ENCODE peak calls at places on chromosomes 7 and 10, in nine cellular contexts. B is A549, T is thyroid gland, R is prostate gland, O is sigmoid colon, U is GM12892, Y is endothelial cell of umbilical vein, G is uterus, K is NB4. Q is an unnamed sample.

GRCh38 chr10:121947931-121948330 is 20.1 kb upstream of the ATE1 start:
- DNase-seq in B (peak; percentile 59), T (no peak), R (no peak), O (no peak), U (no peak), Y (no peak), G (no peak), K (no peak), Q (no peak)

GRCh38 chr7:66964391-66964790 is 31.0 kb downstream of the SBDS start:
- DNase-seq in B (peak; percentile 20), T (no peak), R (no peak), O (no peak), U (no peak), Y (no peak), G (no peak), K (no peak), Q (no peak)

GRCh38 chr10:103797857-103798256 is 57.5 kb downstream of the SH3PXD2A start:
- DNase-seq in B (no peak), T (no peak), R (no peak), O (no peak), U (no peak), Y (no peak), G (no peak), K (no peak), Q (no peak)

GRCh38 chr7:3780525-3780924 is 479.5 kb downstream of the SDK1 start:
- DNase-seq in B (no peak), T (no peak), R (no peak), O (no peak), U (no peak), Y (no peak), G (no peak), K (no peak), Q (no peak)

GRCh38 chr7:48337012-48337621 is 165.9 kb downstream of the ABCA13 start:
- DNase-seq in B (peak; percentile 37), T (no peak), R (no peak), O (no peak), U (no peak), Y (peak; percentile 6), G (no peak), K (peak; percentile 60), Q (no peak)

GRCh38 chr10:124093076-124093773 is at the start of gene CHST15:
- DNase-seq in B (peak; percentile 75), T (peak; percentile 78), R (peak; percentile 50), O (peak; percentile 89), U (no peak), Y (peak; percentile 63), G (peak; percentile 39), K (no peak), Q (peak; percentile 54)

GRCh38 chr7:4715385-4715770 is 33.3 kb downstream of the FOXK1 start:
- DNase-seq in B (peak; percentile 39), T (peak; percentile 46), R (peak; percentile 82), O (peak; percentile 84), U (no peak), Y (no peak), G (peak; percentile 61), K (peak; percentile 99), Q (no peak)

GRCh38 chr7:326273-326672 is 36.3 kb downstream of the FOXL3 start:
- DNase-seq in B (no peak), T (no peak), R (no peak), O (peak; percentile 40), U (no peak), Y (no peak), G (no peak), K (no peak), Q (peak; percentile 19)

GRCh38 chr7:105742787-105743186 is 133.6 kb downstream of the ATXN7L1 start:
- DNase-seq in B (no peak), T (no peak), R (no peak), O (no peak), U (no peak), Y (no peak), G (no peak), K (peak; percentile 50), Q (no peak)

GRCh38 chr10:125531470-125531869 is 151.5 kb downstream of the TEX36 start:
- DNase-seq in B (no peak), T (no peak), R (no peak), O (no peak), U (no peak), Y (no peak), G (no peak), K (no peak), Q (no peak)

GRCh38 chr10:93080350-93081046 is 6.8 kb downstream of the CYP26A1 start:
- DNase-seq in B (peak; percentile 66), T (peak; percentile 47), R (no peak), O (no peak), U (peak; percentile 70), Y (no peak), G (no peak), K (peak; percentile 60), Q (peak; percentile 50)

GRCh38 chr10:94000638-94001420 is 7.1 kb downstream of the PLCE1 start:
- DNase-seq in B (no peak), T (no peak), R (no peak), O (no peak), U (no peak), Y (no peak), G (no peak), K (no peak), Q (no peak)

GRCh38 chr7:46432666-46433065 is 511.6 kb upstream of the IGFBP3 start:
- DNase-seq in B (peak; percentile 87), T (no peak), R (no peak), O (no peak), U (no peak), Y (no peak), G (no peak), K (no peak), Q (no peak)

GRCh38 chr7:67267914-67268313 is 271.3 kb downstream of the TYW1 start:
- DNase-seq in B (no peak), T (no peak), R (no peak), O (no peak), U (no peak), Y (no peak), G (no peak), K (no peak), Q (no peak)

GRCh38 chr10:113945075-113945686 is 90.7 kb downstream of the NHLRC2 start:
- DNase-seq in B (peak; percentile 69), T (no peak), R (no peak), O (no peak), U (no peak), Y (peak; percentile 46), G (no peak), K (no peak), Q (peak; percentile 57)

GRCh38 chr7:114997487-114998404 is 75.9 kb downstream of the MDFIC start:
- DNase-seq in B (no peak), T (no peak), R (no peak), O (no peak), U (no peak), Y (no peak), G (no peak), K (no peak), Q (no peak)

GRCh38 chr10:80460399-80461207 is 6.5 kb downstream of the TSPAN14 start:
- DNase-seq in B (no peak), T (peak; percentile 97), R (peak; percentile 98), O (peak; percentile 81), U (no peak), Y (peak; percentile 34), G (no peak), K (peak; percentile 56), Q (peak; percentile 96)
- TF ChIP-seq POLR2A in B (no peak), T (peak; percentile 88), R (peak; percentile 69), O (peak; percentile 36), U (no peak), Y (no peak), G (no peak), K (no peak), Q (no peak)

DNA sequence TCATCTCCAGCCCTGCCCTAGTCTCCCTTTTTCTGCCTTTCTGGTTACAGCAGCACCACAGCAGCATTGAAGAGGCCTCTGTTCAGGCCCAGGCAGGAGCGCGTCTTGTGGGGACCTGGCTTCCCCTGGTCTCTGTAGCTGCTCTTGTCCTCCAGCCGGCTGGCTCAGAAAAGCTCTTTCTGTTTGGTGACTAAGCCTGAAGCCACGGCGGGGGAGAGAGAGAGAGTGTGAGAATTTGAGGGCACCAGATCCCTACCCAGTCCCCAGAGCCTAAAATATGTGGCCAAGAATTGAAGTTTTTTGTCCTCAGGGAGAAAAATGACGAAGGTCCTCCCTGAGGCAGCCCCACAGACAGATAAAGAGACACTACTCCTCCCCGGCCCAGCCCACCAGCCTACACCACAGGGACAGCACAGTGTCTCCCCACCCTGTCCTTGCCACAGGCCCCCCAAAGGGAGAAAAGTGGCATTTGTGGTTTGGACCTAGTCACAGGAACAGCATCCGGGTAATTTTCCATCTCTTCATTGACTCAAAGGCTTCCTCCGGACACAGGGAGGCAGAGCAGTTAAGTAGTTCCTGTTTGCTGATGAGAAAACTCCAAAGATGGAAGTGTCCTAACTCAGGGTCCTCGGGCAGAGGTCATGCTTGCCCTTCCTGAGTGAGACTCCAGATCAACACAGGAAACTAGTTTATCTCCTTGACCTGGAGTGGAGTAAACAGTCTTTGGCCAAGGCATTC is 13.3 kb upstream of the FAM180A start:
- DNase-seq in B (no peak), T (no peak), R (no peak), O (no peak), U (no peak), Y (peak; percentile 30), G (no peak), K (peak; percentile 76), Q (no peak)
- TF ChIP-seq POLR2A in B (no peak), T (no peak), R (no peak), O (no peak), U (no peak), Y (no peak), G (no peak), K (no peak), Q (no peak)

DNA sequence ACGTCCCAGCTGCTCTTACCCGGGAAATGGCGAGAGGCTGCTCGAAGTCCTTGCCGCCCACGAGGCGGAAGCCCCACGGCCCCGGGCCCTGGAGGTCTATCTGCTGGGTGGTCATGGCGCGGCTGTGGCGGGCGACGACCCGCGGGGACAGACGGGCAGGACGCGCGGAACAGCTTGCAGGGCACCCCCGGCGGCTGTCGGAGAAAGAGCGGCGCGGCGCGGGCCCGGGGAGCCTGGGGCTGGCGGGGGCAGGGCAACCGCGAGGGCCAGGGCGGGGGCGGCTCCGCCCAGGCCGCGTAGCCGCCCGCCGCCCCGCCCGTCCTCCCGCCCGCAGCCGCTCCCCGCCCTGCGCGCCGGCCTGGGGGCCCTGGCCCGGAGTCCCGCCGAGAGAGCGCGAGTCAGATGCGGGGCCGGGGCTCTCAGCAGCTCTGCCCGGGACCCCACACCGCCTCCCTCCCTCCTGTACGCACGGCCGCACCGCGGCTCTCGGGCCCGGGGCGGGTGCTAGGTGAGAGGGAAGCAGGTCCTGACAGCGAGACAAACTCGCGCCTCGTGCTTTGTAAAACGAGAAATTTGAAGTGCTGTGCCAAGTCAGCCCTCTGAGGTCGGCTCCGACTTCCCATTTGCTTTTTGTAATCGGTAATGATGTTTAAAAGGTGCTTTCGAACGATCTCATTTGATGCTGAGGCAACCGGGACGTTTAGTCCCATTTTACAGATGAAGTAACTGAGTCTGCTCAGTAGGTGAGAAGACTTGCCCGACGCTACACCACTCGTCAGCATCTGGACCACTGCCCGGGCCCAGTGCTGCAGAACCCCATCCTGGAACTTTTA is at the start of gene PDLIM1:
- DNase-seq in B (peak; percentile 72), T (peak; percentile 81), R (peak; percentile 60), O (peak; percentile 82), U (peak; percentile 75), Y (peak; percentile 58), G (peak; percentile 75), K (peak; percentile 53), Q (peak; percentile 85)
- TF ChIP-seq POLR2A in B (peak; percentile 65), T (peak; percentile 95), R (peak; percentile 92), O (peak; percentile 56), U (peak; percentile 86), Y (peak; percentile 57), G (peak; percentile 85), K (no peak), Q (peak; percentile 90)

GRCh38 chr7:21346297-21346696 is 81.6 kb upstream of the SP4 start:
- DNase-seq in B (no peak), T (no peak), R (no peak), O (no peak), U (no peak), Y (no peak), G (no peak), K (no peak), Q (no peak)

GRCh38 chr7:21345361-21345760 is 82.5 kb upstream of the SP4 start:
- DNase-seq in B (no peak), T (no peak), R (no peak), O (no peak), U (no peak), Y (no peak), G (no peak), K (no peak), Q (no peak)
- TF ChIP-seq POLR2A in B (no peak), T (no peak), R (no peak), O (no peak), U (no peak), Y (no peak), G (no peak), K (no peak), Q (no peak)